ENCODE peak calls at places on chromosomes 3 and 15, in eight cellular contexts. V is adrenal gland, O is heart right ventricle, X is fibroblast of lung, N is DND-41, R is BE2C, C is stomach, J is IMR-90. H is an unnamed sample. For H3K9me3, the result is how much of the 10 kb centered on the place peaks cover.

GRCh38 chr15:74304459-74304858 is 63.0 kb downstream of the CYP11A1 start:
- DNase-seq in V (no peak), O (no peak), N (no peak), C (no peak), J (no peak), R (peak), X (no peak), H (no peak)

GRCh38 chr3:196080997-196081833 is 675 bp downstream of the TFRC start:
- DNase-seq in O (peak), J (peak), R (peak), C (peak), X (peak), V (peak), N (peak), H (peak)

GRCh38 chr15:72778796-72779195 is 4.8 kb downstream of the ADPGK start:
- DNase-seq in N (no peak), V (no peak), J (peak), O (no peak), X (peak), R (no peak), C (no peak), H (no peak)

GRCh38 chr15:45521596-45522167 is 873 bp downstream of the SLC30A4 start:
- DNase-seq in V (no peak), J (no peak), R (no peak), C (no peak), N (no peak), O (no peak), X (peak), H (peak)

GRCh38 chr3:134655706-134656105 is 4.9 kb upstream of the KY start:
- DNase-seq in J (no peak), R (no peak), X (no peak), O (no peak), C (no peak), V (peak), N (no peak), H (no peak)

GRCh38 chr3:18679226-18679625 is 254.1 kb upstream of the SATB1 start:
- DNase-seq in J (no peak), R (no peak), N (no peak), O (no peak), X (no peak), V (no peak), C (no peak), H (no peak)

GRCh38 chr3:38487323-38487722 is 8.8 kb upstream of the EXOG start:
- DNase-seq in V (no peak), O (no peak), X (no peak), N (no peak), R (no peak), J (no peak), C (no peak), H (no peak)

GRCh38 chr3:30492581-30493192 is 113.7 kb upstream of the TGFBR2 start:
- DNase-seq in X (peak), J (peak), C (no peak), V (no peak), N (no peak), O (no peak), R (no peak), H (no peak)

GRCh38 chr3:132343018-132343612 is 25.9 kb downstream of the ACP3 start:
- DNase-seq in O (peak), J (peak), X (peak), N (peak), C (peak), V (peak), R (peak), H (peak)

GRCh38 chr15:35583863-35584528 is 38.0 kb upstream of the DPH6 start:
- DNase-seq in C (no peak), N (no peak), O (peak), X (peak), J (peak), R (no peak), V (peak), H (peak)

GRCh38 chr3:145259166-145259565 is 901.8 kb downstream of the PLOD2 start:
- DNase-seq in C (no peak), V (no peak), J (no peak), O (no peak), X (no peak), R (no peak), N (no peak), H (no peak)

GRCh38 chr15:66196565-66196964 is 57.0 kb downstream of the MEGF11 start:
- DNase-seq in J (peak), V (no peak), R (no peak), N (no peak), X (peak), O (no peak), C (no peak), H (no peak)

GRCh38 chr15:36943496-36944361 is 156.6 kb downstream of the MEIS2 start:
- DNase-seq in N (no peak), R (no peak), C (no peak), V (no peak), X (no peak), O (no peak), J (no peak), H (no peak)

GRCh38 chr3:42161050-42161935 is 70.1 kb downstream of the TRAK1 start:
- DNase-seq in C (no peak), X (peak), V (no peak), J (peak), N (no peak), O (no peak), R (no peak), H (peak)

GRCh38 chr3:168094877-168095610 is 680 bp downstream of the GOLIM4 start:
- DNase-seq in N (no peak), R (no peak), O (peak), X (peak), C (peak), J (peak), V (peak), H (peak)

DNA sequence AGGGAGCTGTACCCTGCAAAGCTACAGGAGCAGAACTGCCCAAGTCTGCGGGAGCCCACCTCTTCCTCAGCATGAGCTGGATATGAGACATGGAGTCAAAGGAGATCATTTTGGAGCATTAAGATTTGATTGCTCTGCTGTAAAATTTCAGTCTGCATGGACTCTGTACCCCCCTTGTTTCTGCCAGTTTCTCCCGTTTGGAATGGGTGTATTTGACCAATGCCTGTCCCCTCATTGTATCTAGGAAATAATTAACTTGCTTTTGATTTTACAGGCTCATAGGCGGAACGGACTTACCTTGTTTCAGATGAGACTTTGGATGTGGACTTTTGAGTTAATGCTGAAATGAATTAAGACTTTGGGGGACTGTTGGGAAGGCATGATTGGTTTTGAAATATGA is 18.3 kb downstream of the RNF13 start:
- DNase-seq in O (no peak), R (no peak), J (no peak), V (no peak), N (no peak), C (no peak), X (no peak), H (no peak)
- H3K9me3 ChIP-seq in O (under half), R (under half), J (under half), V (under half), N (half or more), C (under half), X (under half), H (under half)

DNA sequence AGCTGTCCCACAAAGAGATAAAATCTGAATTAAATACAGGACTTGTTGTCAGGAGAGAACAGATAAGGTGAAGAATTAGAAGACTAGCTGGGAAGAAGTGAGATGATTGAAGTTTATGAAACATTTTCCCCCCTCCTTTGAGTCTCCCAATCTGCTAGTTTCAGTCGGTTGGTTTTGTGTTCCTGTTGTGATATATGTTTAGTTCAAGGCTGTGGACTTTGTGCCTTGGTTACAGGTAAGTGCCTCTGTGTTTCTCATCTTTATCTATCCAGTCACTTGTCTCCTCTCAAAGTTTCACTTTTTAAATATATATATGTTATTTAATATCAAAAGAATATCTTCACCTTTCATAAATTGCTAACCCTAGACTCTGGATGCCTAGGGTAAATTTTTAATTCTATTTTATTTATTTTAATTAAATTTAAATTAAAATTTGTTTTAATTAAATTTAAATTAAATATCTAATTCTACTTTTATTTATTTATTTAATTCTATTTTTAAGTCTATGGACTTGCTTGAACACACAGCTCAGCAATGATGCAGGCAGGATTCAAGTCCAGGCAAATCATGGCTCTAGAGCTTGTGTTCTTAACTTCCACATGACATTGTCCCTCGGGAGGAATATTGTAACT is 190.0 kb downstream of the FHIT start:
- DNase-seq in N (no peak), C (no peak), R (no peak), O (no peak), X (no peak), J (no peak), V (no peak), H (no peak)
- H3K9me3 ChIP-seq in N (under half), C (under half), R (under half), O (under half), X (under half), J (under half), V (under half), H (under half)

GRCh38 chr3:112686360-112686759 is 45.4 kb upstream of the CCDC80 start:
- DNase-seq in R (no peak), C (no peak), O (no peak), N (no peak), X (no peak), V (no peak), J (no peak), H (no peak)

GRCh38 chr3:112687214-112687613 is 46.3 kb upstream of the CCDC80 start:
- DNase-seq in V (no peak), X (no peak), J (no peak), O (no peak), C (no peak), R (no peak), N (no peak), H (no peak)

GRCh38 chr3:112687621-112688020 is 46.7 kb upstream of the CCDC80 start:
- DNase-seq in N (no peak), J (no peak), O (no peak), R (no peak), C (no peak), V (no peak), X (no peak), H (no peak)

GRCh38 chr3:112685956-112686355 is 45.0 kb upstream of the CCDC80 start:
- DNase-seq in O (no peak), X (no peak), V (no peak), C (no peak), R (no peak), J (no peak), N (no peak), H (no peak)

GRCh38 chr3:112685435-112685834 is 44.5 kb upstream of the CCDC80 start:
- DNase-seq in J (peak), N (no peak), O (no peak), R (peak), V (no peak), C (no peak), X (peak), H (no peak)
- H3K9me3 ChIP-seq in J (under half), N (under half), O (under half), R (under half), V (under half), C (under half), X (under half), H (under half)

GRCh38 chr15:79535536-79535935 is 103.4 kb downstream of the MINAR1 start:
- DNase-seq in C (no peak), R (no peak), N (no peak), J (no peak), O (no peak), V (no peak), X (peak), H (no peak)

GRCh38 chr15:79540551-79540950 is 108.4 kb downstream of the MINAR1 start:
- DNase-seq in R (no peak), J (no peak), C (no peak), O (no peak), N (no peak), V (no peak), X (no peak), H (no peak)

GRCh38 chr15:79543097-79543496 is 111.0 kb downstream of the MINAR1 start:
- DNase-seq in C (no peak), V (no peak), O (no peak), J (no peak), R (no peak), N (no peak), X (no peak), H (no peak)

GRCh38 chr15:79539426-79539825 is 107.3 kb downstream of the MINAR1 start:
- DNase-seq in V (no peak), R (no peak), N (no peak), J (no peak), X (peak), O (no peak), C (no peak), H (no peak)

GRCh38 chr15:79541176-79541575 is 109.0 kb downstream of the MINAR1 start:
- DNase-seq in O (no peak), R (peak), J (no peak), C (no peak), V (no peak), N (no peak), X (no peak), H (no peak)
- H3K9me3 ChIP-seq in O (under half), R (under half), J (under half), C (under half), V (under half), N (under half), X (under half), H (under half)

GRCh38 chr15:62218841-62219240 is 53.8 kb upstream of the C2CD4B start:
- DNase-seq in X (no peak), R (no peak), C (no peak), O (no peak), J (no peak), V (no peak), N (no peak), H (no peak)
- H3K9me3 ChIP-seq in X (under half), R (under half), C (under half), O (under half), J (under half), V (under half), N (under half), H (under half)

GRCh38 chr3:189395825-189396224 is 224.1 kb downstream of the TPRG1 start:
- DNase-seq in V (no peak), R (no peak), O (no peak), N (no peak), X (no peak), J (no peak), C (no peak), H (no peak)
- H3K9me3 ChIP-seq in V (under half), R (under half), O (under half), N (under half), X (under half), J (under half), C (under half), H (under half)

GRCh38 chr3:13711911-13712650 is 163.2 kb downstream of the FBLN2 start:
- DNase-seq in J (no peak), O (peak), C (peak), X (no peak), V (peak), R (no peak), N (no peak), H (no peak)
- H3K9me3 ChIP-seq in J (under half), O (under half), C (under half), X (under half), V (under half), R (under half), N (under half), H (under half)

GRCh38 chr3:104575631-104576030 is 791.1 kb upstream of the ALCAM start:
- DNase-seq in O (no peak), N (no peak), R (peak), V (no peak), J (no peak), X (no peak), C (no peak), H (no peak)
- H3K9me3 ChIP-seq in O (under half), N (under half), R (under half), V (under half), J (under half), X (under half), C (under half), H (under half)